ENCODE peak calls at places on chromosomes 5 and 9, in seven cellular contexts. W is esophagus muscularis mucosa, J is astrocyte of the cerebellum, X is coronary artery, A is GM12865, Q is MM.1S, T is heart left ventricle. D is an unnamed sample.
A peak's percentile ranks its signal among the peaks of the same experiment; 100 is the strongest.

GRCh38 chr5:124402144-124402581 is 344.3 kb downstream of the ZNF608 start:
- DNase-seq in W (peak; percentile 90), J (peak; percentile 74), X (no peak), A (no peak), Q (no peak), T (no peak), D (peak; percentile 41)

GRCh38 chr9:118192807-118193206 is 488.6 kb downstream of the TLR4 start:
- DNase-seq in W (no peak), J (no peak), X (no peak), A (no peak), Q (no peak), T (no peak), D (no peak)

GRCh38 chr9:68540712-68541535 is at the start of gene TMEM252:
- DNase-seq in W (no peak), J (no peak), X (no peak), A (no peak), Q (no peak), T (no peak), D (no peak)

GRCh38 chr5:153147891-153148623 is 342.4 kb upstream of the GRIA1 start:
- DNase-seq in W (no peak), J (peak; percentile 65), X (no peak), A (peak; percentile 45), Q (peak; percentile 46), T (peak; percentile 51), D (peak; percentile 56)

GRCh38 chr9:33186457-33187168 is 19.5 kb upstream of the B4GALT1 start:
- DNase-seq in W (no peak), J (no peak), X (no peak), A (peak; percentile 44), Q (no peak), T (no peak), D (peak; percentile 60)

GRCh38 chr9:97934321-97935115 is 3.5 kb downstream of the HEMGN start:
- DNase-seq in W (no peak), J (no peak), X (no peak), A (no peak), Q (no peak), T (no peak), D (no peak)

GRCh38 chr9:17063535-17064135 is 71.2 kb upstream of the CNTLN start:
- DNase-seq in W (no peak), J (peak; percentile 31), X (no peak), A (peak; percentile 49), Q (peak; percentile 39), T (no peak), D (peak; percentile 63)

GRCh38 chr5:37015795-37016666 is 139.5 kb downstream of the NIPBL start:
- DNase-seq in W (no peak), J (no peak), X (no peak), A (no peak), Q (no peak), T (no peak), D (no peak)

GRCh38 chr9:134316444-134317160 is 9.7 kb upstream of the RXRA start:
- DNase-seq in W (no peak), J (peak; percentile 60), X (no peak), A (peak; percentile 12), Q (no peak), T (peak; percentile 67), D (no peak)

GRCh38 chr5:151740336-151740942 is 18.0 kb downstream of the ATOX1 start:
- DNase-seq in W (no peak), J (peak; percentile 88), X (peak; percentile 88), A (peak; percentile 87), Q (peak; percentile 75), T (peak; percentile 79), D (peak; percentile 96)

GRCh38 chr9:122140368-122141193 is 19.0 kb downstream of the NDUFA8 start:
- DNase-seq in W (no peak), J (no peak), X (no peak), A (no peak), Q (no peak), T (no peak), D (no peak)

GRCh38 chr5:108451269-108451668 is 69.4 kb upstream of the FBXL17 start:
- DNase-seq in W (no peak), J (no peak), X (no peak), A (peak; percentile 12), Q (peak; percentile 21), T (no peak), D (no peak)

GRCh38 chr5:56440871-56441740 is 208.0 kb upstream of the ANKRD55 start:
- DNase-seq in W (no peak), J (peak; percentile 33), X (no peak), A (no peak), Q (no peak), T (no peak), D (peak; percentile 98)

DNA sequence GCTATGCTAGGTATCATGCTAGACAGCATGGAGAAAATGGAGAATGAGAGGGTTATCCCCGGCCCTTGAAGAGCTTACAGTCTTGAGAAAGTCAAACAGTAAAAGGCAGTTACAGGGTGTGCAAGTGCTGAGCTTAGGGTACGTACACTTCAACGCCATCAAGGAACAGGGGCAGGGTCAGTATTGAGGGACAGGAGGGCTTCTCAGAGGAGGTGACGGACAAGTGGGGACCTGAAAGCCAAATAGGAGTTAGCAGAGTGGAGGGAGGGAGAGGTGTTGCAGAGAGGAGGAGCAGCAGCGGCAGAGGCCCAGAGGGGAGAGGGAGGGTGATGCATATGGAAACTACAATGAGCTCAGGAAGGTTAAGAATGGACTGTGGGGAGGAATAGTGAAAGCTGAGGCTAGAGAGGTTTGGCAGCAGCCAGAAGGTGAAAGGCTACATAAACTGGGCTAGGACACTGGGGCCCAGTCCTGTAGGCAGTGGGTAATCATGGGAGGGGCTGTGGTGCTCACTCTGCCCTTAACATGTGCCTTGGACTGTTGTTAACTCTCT is 88.0 kb downstream of the NRG2 start:
- DNase-seq in W (peak; percentile 89), J (no peak), X (no peak), A (peak; percentile 71), Q (no peak), T (no peak), D (no peak)
- TF ChIP-seq CTCF in W (no peak), J (no peak), X (no peak), A (no peak), Q (no peak), T (no peak), D (no peak)

DNA sequence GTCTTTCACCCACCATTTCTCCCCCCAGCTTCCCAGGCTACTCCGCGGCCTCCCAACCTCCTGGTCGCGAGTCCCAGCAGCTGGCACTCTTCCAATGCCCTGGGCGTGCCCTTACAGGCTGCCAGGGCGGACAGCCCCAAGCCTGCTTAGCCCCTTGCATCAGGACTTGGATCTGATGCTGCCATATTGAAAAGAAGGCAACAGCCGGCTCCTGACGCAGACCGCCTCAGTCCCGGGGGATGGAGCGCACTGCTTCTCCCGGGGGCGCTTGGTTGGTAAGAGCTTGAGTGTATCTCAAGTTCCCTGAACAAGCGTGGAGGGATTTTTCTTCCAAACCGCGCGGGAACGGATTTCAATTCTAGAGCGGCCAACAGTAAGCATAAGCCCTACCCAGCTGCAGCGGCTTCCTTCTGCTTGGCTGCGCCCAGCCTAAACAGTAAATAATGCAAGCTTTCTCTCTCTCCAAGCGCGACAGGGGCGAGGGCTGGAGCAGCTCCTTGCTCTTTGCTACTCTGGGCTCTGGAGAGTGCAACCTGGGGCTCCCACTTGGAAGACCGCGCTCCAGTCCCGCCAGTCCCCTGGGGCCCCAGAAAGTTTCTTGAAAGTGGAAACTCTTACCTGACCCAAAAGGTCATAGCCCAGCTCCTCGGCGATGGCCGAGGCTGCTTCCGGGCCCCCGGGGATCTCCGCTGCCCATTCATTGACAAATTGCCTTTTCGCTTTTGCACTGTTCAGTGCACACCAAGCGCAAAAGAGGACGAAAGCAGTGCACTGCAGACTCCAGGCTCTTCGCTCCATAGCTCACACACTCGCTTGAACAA is 593 bp downstream of the PCSK1 start:
- DNase-seq in W (no peak), J (peak; percentile 75), X (no peak), A (peak; percentile 16), Q (no peak), T (no peak), D (no peak)
- H3K4me3 ChIP-seq in W (peak overlapping the region; percentile 27), J (peak overlapping the region; percentile 32), X (peak overlapping the region; percentile 62), A (peak overlapping the region; percentile 23), Q (no peak overlapping the region), T (no peak overlapping the region), D (no peak overlapping the region)

GRCh38 chr5:117326997-117327396 is 752.4 kb upstream of the SEMA6A start:
- DNase-seq in W (no peak), J (no peak), X (no peak), A (no peak), Q (no peak), T (no peak), D (no peak)
- TF ChIP-seq CTCF in W (no peak), J (no peak), X (no peak), A (no peak), Q (no peak), T (no peak), D (no peak)

DNA sequence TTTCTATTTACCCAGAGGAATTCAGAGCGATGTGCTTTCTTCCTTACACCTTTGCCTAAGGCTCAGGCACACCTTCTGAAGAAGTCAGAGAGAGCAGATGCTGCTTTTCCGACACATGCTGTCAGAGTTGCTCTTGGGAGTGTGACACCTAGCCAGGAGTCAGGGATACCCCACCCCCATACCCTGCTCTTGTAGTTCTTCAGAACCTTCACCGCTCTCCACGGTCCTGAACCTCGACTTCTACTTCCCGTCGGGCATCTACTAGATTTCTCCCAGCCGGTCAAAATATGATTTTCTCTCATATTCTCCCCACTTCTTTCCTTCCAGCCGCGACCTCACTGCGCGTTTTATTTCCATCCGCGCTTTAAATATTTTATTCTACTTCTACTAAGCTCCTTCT is 1.7 kb downstream of the GRIN3A start:
- DNase-seq in W (no peak), J (no peak), X (no peak), A (no peak), Q (no peak), T (peak; percentile 47), D (no peak)
- H3K4me3 ChIP-seq in W (no peak overlapping the region), J (no peak overlapping the region), X (peak overlapping the region; percentile 61), A (no peak overlapping the region), Q (no peak overlapping the region), T (peak overlapping the region; percentile 47), D (no peak overlapping the region)

GRCh38 chr9:38707885-38708640 is 11.9 kb downstream of the FAM240B start:
- DNase-seq in W (no peak), J (no peak), X (no peak), A (peak; percentile 52), Q (peak; percentile 14), T (no peak), D (no peak)
- TF ChIP-seq CTCF in W (no peak), J (peak; percentile 28), X (no peak), A (peak; percentile 62), Q (peak; percentile 44), T (no peak), D (peak; percentile 42)

GRCh38 chr9:131273146-131273545 is 3.2 kb downstream of the FAM78A start:
- DNase-seq in W (no peak), J (no peak), X (no peak), A (peak; percentile 73), Q (peak; percentile 41), T (peak; percentile 84), D (no peak)
- H3K4me3 ChIP-seq in W (peak overlapping the region; percentile 72), J (no peak overlapping the region), X (peak overlapping the region; percentile 86), A (peak overlapping the region; percentile 79), Q (peak overlapping the region; percentile 93), T (peak overlapping the region; percentile 69), D (no peak overlapping the region)